ENCODE peak calls at places on chromosomes 12 and 14, in ten cellular contexts. C is brain microvascular endothelial cell, Q is tibial artery, B is A549, P is lower leg skin, L is foreskin fibroblast, O is HFFc6, U is thoracic aorta, V is fibroblast of villous mesenchyme, I is cardiac muscle cell. D is an unnamed sample.

GRCh38 chr12:31034372-31034771 is 39.3 kb upstream of the DDX11 start:
- DNase-seq in C (no peak), Q (no peak), B (no peak), P (peak; percentile 71), L (no peak), O (no peak), U (no peak), V (no peak), I (no peak), D (no peak)

GRCh38 chr14:30462358-30462757 is 96.6 kb upstream of the G2E3 start:
- DNase-seq in C (no peak), Q (no peak), B (no peak), P (no peak), L (no peak), O (no peak), U (no peak), V (no peak), I (no peak), D (no peak)

GRCh38 chr12:57342207-57342691 is 88.6 kb downstream of the R3HDM2 start:
- DNase-seq in C (peak; percentile 28), Q (no peak), B (peak; percentile 71), P (no peak), L (peak; percentile 33), O (no peak), U (no peak), V (peak; percentile 66), I (peak; percentile 72), D (no peak)

GRCh38 chr14:26104686-26105085 is 493.1 kb downstream of the NOVA1 start:
- DNase-seq in C (no peak), Q (no peak), B (no peak), P (no peak), L (no peak), O (no peak), U (no peak), V (no peak), I (no peak), D (no peak)

GRCh38 chr12:83102499-83102898 is 415.8 kb downstream of the TMTC2 start:
- DNase-seq in C (peak; percentile 74), Q (no peak), B (no peak), P (no peak), L (peak; percentile 39), O (no peak), U (no peak), V (peak; percentile 38), I (peak; percentile 49), D (no peak)

GRCh38 chr14:91173221-91173670 is 59.4 kb downstream of the DGLUCY start:
- DNase-seq in C (peak; percentile 78), Q (peak; percentile 87), B (peak; percentile 84), P (peak; percentile 95), L (peak; percentile 93), O (peak; percentile 59), U (peak; percentile 62), V (peak; percentile 84), I (peak; percentile 86), D (peak; percentile 82)

GRCh38 chr12:93476555-93476954 is 9.2 kb downstream of the MRPL42 start:
- DNase-seq in C (no peak), Q (no peak), B (no peak), P (no peak), L (no peak), O (no peak), U (no peak), V (peak; percentile 21), I (no peak), D (no peak)

GRCh38 chr14:29166507-29166906 is 399.9 kb downstream of the FOXG1 start:
- DNase-seq in C (no peak), Q (no peak), B (no peak), P (no peak), L (no peak), O (no peak), U (no peak), V (no peak), I (no peak), D (no peak)

GRCh38 chr14:91245029-91245428 is 525 bp upstream of the GPR68 start:
- DNase-seq in C (no peak), Q (no peak), B (no peak), P (no peak), L (no peak), O (no peak), U (no peak), V (no peak), I (no peak), D (no peak)

GRCh38 chr12:125454786-125455450 is 389.7 kb downstream of the AACS start:
- DNase-seq in C (no peak), Q (no peak), B (no peak), P (no peak), L (no peak), O (no peak), U (no peak), V (no peak), I (no peak), D (no peak)

GRCh38 chr12:45388545-45388944 is 172.7 kb downstream of the ANO6 start:
- DNase-seq in C (peak; percentile 39), Q (no peak), B (peak; percentile 51), P (no peak), L (peak; percentile 74), O (peak; percentile 42), U (no peak), V (peak; percentile 64), I (peak; percentile 75), D (no peak)

DNA sequence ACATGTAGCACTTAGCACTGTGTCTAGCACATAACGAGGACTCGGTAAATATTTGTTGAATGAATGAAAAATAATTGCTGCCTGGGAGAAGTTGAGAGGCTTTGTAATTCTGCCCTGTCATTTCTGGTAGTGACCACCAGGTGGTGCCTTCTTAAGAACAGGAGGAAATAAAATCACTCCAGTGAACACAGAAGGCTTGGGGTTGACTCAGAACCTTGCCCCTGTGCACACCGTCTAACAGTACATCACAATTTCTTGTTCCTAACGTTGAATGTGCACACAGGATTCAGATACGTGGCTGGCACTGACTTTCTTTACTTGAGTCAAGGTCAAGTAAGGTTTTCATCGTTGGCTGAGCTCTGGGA is 91.8 kb downstream of the RGS6 start:
- DNase-seq in C (peak; percentile 39), Q (no peak), B (peak; percentile 48), P (no peak), L (no peak), O (no peak), U (no peak), V (peak; percentile 13), I (peak; percentile 25), D (no peak)
- TF ChIP-seq CTCF in C (peak; percentile 37), Q (peak; percentile 56), B (no peak), P (no peak), L (peak; percentile 13), O (peak; percentile 60), U (peak; percentile 61), V (peak; percentile 36), I (peak; percentile 22), D (peak; percentile 13)

GRCh38 chr12:80946591-80946990 is 8.9 kb upstream of the LIN7A start:
- DNase-seq in C (no peak), Q (no peak), B (no peak), P (no peak), L (peak; percentile 29), O (peak; percentile 20), U (no peak), V (no peak), I (peak; percentile 26), D (no peak)
- TF ChIP-seq CTCF in C (peak; percentile 37), Q (no peak), B (no peak), P (no peak), L (no peak), O (peak; percentile 72), U (no peak), V (peak; percentile 20), I (peak; percentile 34), D (no peak)

GRCh38 chr14:104150201-104151027 is 12.0 kb downstream of the KIF26A start:
- DNase-seq in C (peak; percentile 48), Q (no peak), B (peak; percentile 40), P (no peak), L (peak; percentile 70), O (no peak), U (no peak), V (peak; percentile 72), I (peak; percentile 58), D (no peak)

GRCh38 chr14:104152246-104152575 is 13.8 kb downstream of the KIF26A start:
- DNase-seq in C (no peak), Q (no peak), B (no peak), P (no peak), L (no peak), O (no peak), U (no peak), V (no peak), I (no peak), D (no peak)

GRCh38 chr14:104151028-104151385 is 12.6 kb downstream of the KIF26A start:
- DNase-seq in C (no peak), Q (no peak), B (no peak), P (no peak), L (no peak), O (no peak), U (no peak), V (no peak), I (no peak), D (no peak)

GRCh38 chr14:104152686-104153398 is 14.5 kb downstream of the KIF26A start:
- DNase-seq in C (no peak), Q (no peak), B (no peak), P (no peak), L (no peak), O (no peak), U (no peak), V (no peak), I (no peak), D (no peak)

GRCh38 chr14:104151546-104152245 is 13.3 kb downstream of the KIF26A start:
- DNase-seq in C (no peak), Q (no peak), B (no peak), P (no peak), L (no peak), O (no peak), U (no peak), V (no peak), I (no peak), D (no peak)
- TF ChIP-seq CTCF in C (no peak), Q (no peak), B (no peak), P (no peak), L (no peak), O (no peak), U (no peak), V (no peak), I (no peak), D (no peak)

GRCh38 chr12:100163416-100164152 is 20.9 kb upstream of the BLTP3B start:
- DNase-seq in C (peak; percentile 9), Q (peak; percentile 84), B (peak; percentile 85), P (peak; percentile 92), L (peak; percentile 79), O (peak; percentile 48), U (peak; percentile 31), V (peak; percentile 34), I (peak; percentile 64), D (no peak)
- TF ChIP-seq CTCF in C (no peak), Q (peak; percentile 28), B (no peak), P (no peak), L (no peak), O (peak; percentile 34), U (peak; percentile 44), V (peak; percentile 18), I (peak; percentile 13), D (no peak)

GRCh38 chr12:18139989-18140596 is 50.1 kb upstream of the RERGL start:
- DNase-seq in C (no peak), Q (no peak), B (peak; percentile 23), P (no peak), L (peak; percentile 53), O (peak; percentile 10), U (no peak), V (peak; percentile 51), I (peak; percentile 60), D (no peak)
- TF ChIP-seq CTCF in C (no peak), Q (peak; percentile 64), B (peak; percentile 62), P (no peak), L (peak; percentile 25), O (peak; percentile 85), U (peak; percentile 58), V (peak; percentile 38), I (peak; percentile 61), D (no peak)

GRCh38 chr14:99538275-99538674 is 57.1 kb downstream of the CCNK start:
- DNase-seq in C (peak; percentile 31), Q (no peak), B (no peak), P (no peak), L (no peak), O (no peak), U (no peak), V (no peak), I (peak; percentile 25), D (no peak)
- TF ChIP-seq CTCF in C (peak; percentile 64), Q (no peak), B (no peak), P (no peak), L (no peak), O (peak; percentile 44), U (no peak), V (peak; percentile 22), I (peak; percentile 12), D (no peak)